ENCODE peak calls at places on chromosome 12, in nine cellular contexts. U is NB4, V is bronchial epithelial cell, Z is left ventricle myocardium inferior, A is psoas muscle, F is SK-N-SH, I is IMR-90, E is dorsolateral prefrontal cortex, X is cardiac muscle cell. O is an unnamed sample.

GRCh38 chr12:81626406-81626805 is 132.7 kb downstream of the PPFIA2 start:
- DNase-seq in V (no peak), A (no peak), Z (no peak), I (no peak), E (no peak), U (no peak), F (no peak), X (no peak), O (no peak)

GRCh38 chr12:92059976-92060375 is 85.7 kb downstream of the BTG1 start:
- DNase-seq in A (no peak), X (no peak), F (no peak), E (no peak), I (peak; percentile 82), Z (no peak), U (peak; percentile 70), V (peak; percentile 88), O (no peak)

GRCh38 chr12:122021822-122022392 is at the start of gene BCL7A:
- DNase-seq in X (peak; percentile 82), V (peak; percentile 33), Z (peak; percentile 70), I (peak; percentile 74), A (peak; percentile 85), F (peak; percentile 92), E (peak; percentile 76), U (peak; percentile 63), O (peak; percentile 63)

GRCh38 chr12:127810026-127810425 is 456.9 kb upstream of the TMEM132C start:
- DNase-seq in V (peak; percentile 47), Z (no peak), F (no peak), I (no peak), U (peak; percentile 43), E (no peak), A (no peak), X (no peak), O (no peak)

GRCh38 chr12:28884861-28885260 is 264.2 kb upstream of the FAR2 start:
- DNase-seq in V (no peak), E (no peak), Z (no peak), I (peak; percentile 47), A (no peak), U (no peak), F (peak; percentile 3), X (no peak), O (no peak)

GRCh38 chr12:64558754-64559153 is 51.5 kb upstream of the RASSF3 start:
- DNase-seq in E (no peak), Z (no peak), F (no peak), X (no peak), I (no peak), U (no peak), V (no peak), A (no peak), O (no peak)

GRCh38 chr12:14396071-14396470 is 30.6 kb downstream of the ATF7IP start:
- DNase-seq in F (no peak), V (no peak), A (no peak), E (no peak), Z (no peak), I (peak; percentile 28), U (peak; percentile 24), X (peak; percentile 18), O (no peak)

GRCh38 chr12:132730353-132730752 is 19.7 kb downstream of the PGAM5 start:
- DNase-seq in U (no peak), V (no peak), F (no peak), Z (no peak), A (no peak), E (no peak), X (no peak), I (no peak), O (no peak)

GRCh38 chr12:76878045-76878898 is 547 bp downstream of the CSRP2 start:
- DNase-seq in I (no peak), A (peak; percentile 47), V (peak; percentile 46), U (peak; percentile 11), X (peak; percentile 60), E (no peak), F (peak; percentile 77), Z (no peak), O (peak; percentile 57)

GRCh38 chr12:63079791-63080395 is 71.1 kb downstream of the AVPR1A start:
- DNase-seq in A (no peak), I (no peak), U (no peak), V (no peak), E (no peak), Z (no peak), F (no peak), X (no peak), O (no peak)

GRCh38 chr12:96104566-96104965 is 69.2 kb upstream of the LTA4H start:
- DNase-seq in I (no peak), Z (no peak), F (no peak), E (no peak), X (no peak), V (no peak), U (no peak), A (no peak), O (peak; percentile 39)

GRCh38 chr12:96099431-96099830 is 64.0 kb upstream of the LTA4H start:
- DNase-seq in A (no peak), E (no peak), U (no peak), V (no peak), I (no peak), F (no peak), Z (no peak), X (no peak), O (no peak)

GRCh38 chr12:96103067-96103650 is 67.8 kb upstream of the LTA4H start:
- DNase-seq in I (no peak), A (no peak), V (no peak), F (no peak), Z (peak; percentile 27), X (no peak), E (no peak), U (no peak), O (no peak)

GRCh38 chr12:96099986-96100385 is 64.6 kb upstream of the LTA4H start:
- DNase-seq in F (no peak), I (no peak), U (peak; percentile 39), Z (no peak), X (no peak), A (no peak), E (no peak), V (no peak), O (no peak)

DNA sequence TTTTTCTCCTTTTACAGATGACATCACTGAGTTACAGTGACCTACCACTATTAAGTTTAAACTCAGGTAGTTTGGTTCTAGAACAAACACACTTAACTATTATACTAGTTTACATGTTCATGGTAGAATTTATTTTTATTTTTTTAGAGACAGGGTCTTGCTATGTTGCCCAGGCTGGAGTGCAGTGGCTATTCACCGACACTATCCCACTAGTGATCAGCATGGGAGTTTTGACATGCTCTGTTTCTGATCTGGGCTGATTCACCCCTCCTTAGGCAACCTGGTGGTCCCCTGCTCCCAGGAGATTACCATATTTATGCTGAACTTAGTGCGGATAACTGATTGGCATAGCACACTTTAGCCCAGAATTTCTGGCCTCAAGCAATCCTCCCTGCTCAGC is 66.4 kb upstream of the LTA4H start:
- DNase-seq in I (no peak), A (no peak), X (no peak), E (no peak), V (no peak), Z (no peak), U (no peak), F (no peak), O (no peak)
- TF ChIP-seq CTCF in I (no peak), A (no peak), X (no peak), E (no peak), V (no peak), Z (no peak), U (no peak), F (no peak), O (no peak)

GRCh38 chr12:53965251-53966069 is 7.5 kb upstream of the HOXC11 start:
- DNase-seq in X (no peak), Z (no peak), U (no peak), F (no peak), E (no peak), V (no peak), A (peak; percentile 49), I (no peak), O (no peak)
- H3K4me3 ChIP-seq in X (no peak overlapping the region), Z (no peak overlapping the region), U (no peak overlapping the region), F (no peak overlapping the region), E (no peak overlapping the region), V (no peak overlapping the region), A (peak overlapping the region; percentile 42), I (no peak overlapping the region), O (no peak overlapping the region)

GRCh38 chr12:102917026-102917787 is at the start of gene PAH:
- DNase-seq in X (peak; percentile 7), F (peak; percentile 14), V (no peak), Z (no peak), U (peak; percentile 15), E (no peak), A (no peak), I (no peak), O (peak; percentile 8)
- TF ChIP-seq CTCF in X (no peak), F (no peak), V (no peak), Z (no peak), U (no peak), E (no peak), A (no peak), I (no peak), O (peak; percentile 15)

GRCh38 chr12:116358850-116359761 is 81.6 kb upstream of the MED13L start:
- DNase-seq in F (peak; percentile 84), E (no peak), V (peak; percentile 74), I (peak; percentile 94), X (peak; percentile 95), A (peak; percentile 95), U (peak; percentile 99), Z (peak; percentile 94), O (peak; percentile 53)

GRCh38 chr12:116361404-116362223 is 84.1 kb upstream of the MED13L start:
- DNase-seq in V (no peak), X (no peak), U (no peak), I (no peak), F (no peak), E (no peak), A (peak; percentile 78), Z (no peak), O (no peak)

GRCh38 chr12:116365114-116365513 is 87.6 kb upstream of the MED13L start:
- DNase-seq in X (no peak), U (no peak), E (no peak), A (no peak), V (peak; percentile 33), I (no peak), F (no peak), Z (no peak), O (no peak)

GRCh38 chr12:116365606-116366455 is 88.3 kb upstream of the MED13L start:
- DNase-seq in I (no peak), U (no peak), Z (no peak), A (no peak), X (no peak), E (no peak), F (no peak), V (no peak), O (no peak)

DNA sequence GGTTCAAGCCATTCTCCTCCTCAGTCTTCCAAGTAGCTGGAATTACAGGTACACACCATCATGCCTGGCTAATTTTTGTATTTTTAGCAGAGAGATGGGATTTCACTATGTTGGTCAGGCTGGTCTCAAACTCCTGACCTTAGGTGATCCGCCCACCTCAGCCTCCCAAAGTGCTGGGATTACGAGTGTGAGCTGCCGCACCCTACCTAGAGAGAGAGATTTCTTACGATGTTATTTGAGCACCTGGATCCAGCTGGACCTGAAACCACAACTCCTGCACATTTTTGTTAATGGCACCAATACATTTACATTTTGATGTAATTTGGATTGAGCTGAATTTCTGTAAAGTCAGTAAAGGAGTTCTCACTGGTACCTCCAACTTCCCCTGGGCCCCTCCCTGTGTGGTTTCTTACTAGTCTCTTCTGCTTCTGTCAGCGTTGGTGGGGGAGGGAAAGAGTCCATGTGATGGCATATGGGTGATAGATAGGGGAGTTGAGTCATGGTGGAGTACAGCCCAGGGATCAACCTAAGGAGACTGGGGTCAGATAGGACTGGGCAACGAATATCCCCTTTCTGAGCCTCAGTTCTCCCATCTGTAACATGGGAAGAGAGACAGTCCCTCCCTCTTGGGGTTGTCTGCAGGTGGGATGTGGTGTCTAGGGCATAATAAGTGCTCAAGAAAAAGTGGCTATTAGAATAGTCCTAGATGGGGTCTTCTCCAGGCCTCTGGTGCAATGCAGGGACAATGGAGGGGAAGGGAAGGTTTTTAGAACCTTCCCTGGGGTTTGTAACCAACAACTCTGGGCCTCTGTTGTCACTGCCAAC is 83.3 kb upstream of the MED13L start:
- DNase-seq in A (no peak), F (no peak), Z (no peak), E (no peak), X (no peak), V (no peak), U (peak; percentile 89), I (no peak), O (no peak)
- H3K4me3 ChIP-seq in A (no peak overlapping the region), F (no peak overlapping the region), Z (no peak overlapping the region), E (no peak overlapping the region), X (no peak overlapping the region), V (no peak overlapping the region), U (no peak overlapping the region), I (no peak overlapping the region), O (no peak overlapping the region)